ENCODE peak calls at places on chromosomes 11 and 22, in seven cellular contexts. N, M, I, S, O, F and H are unnamed samples.
A peak's percentile ranks its signal among the peaks of the same experiment; 100 is the strongest.

GRCh38 chr11:14331476-14332136 is 27.4 kb downstream of the RRAS2 start:
- DNase-seq in S (no peak), I (no peak), F (no peak), M (no peak), N (no peak), O (no peak), H (no peak)

GRCh38 chr11:46630237-46630636 is 12.9 kb downstream of the ATG13 start:
- DNase-seq in F (no peak), O (no peak), S (no peak), I (no peak), M (no peak), N (no peak), H (no peak)

GRCh38 chr11:86919557-86920210 is 35.5 kb downstream of the FZD4 start:
- DNase-seq in N (no peak), F (no peak), I (no peak), S (no peak), O (no peak), M (no peak), H (no peak)

GRCh38 chr11:36265793-36266628 is 23.2 kb downstream of the COMMD9 start:
- DNase-seq in O (peak; percentile 40), S (peak; percentile 36), M (peak; percentile 15), N (no peak), I (peak; percentile 56), F (peak; percentile 11), H (peak; percentile 31)

GRCh38 chr11:119688362-119688761 is 40.6 kb downstream of the NECTIN1 start:
- DNase-seq in O (no peak), S (no peak), F (no peak), I (no peak), N (no peak), M (no peak), H (no peak)

GRCh38 chr22:49931863-49932262 is 13.4 kb downstream of the CRELD2 start:
- DNase-seq in M (no peak), S (no peak), F (no peak), I (no peak), O (no peak), N (no peak), H (no peak)

GRCh38 chr11:127073621-127074020 is 73.1 kb upstream of the KIRREL3 start:
- DNase-seq in N (no peak), F (no peak), O (peak; percentile 3), M (no peak), I (no peak), S (no peak), H (no peak)

GRCh38 chr22:40499187-40499753 is 128.9 kb downstream of the SGSM3 start:
- DNase-seq in I (no peak), F (no peak), N (no peak), S (no peak), M (no peak), O (peak; percentile 44), H (no peak)

GRCh38 chr11:129724866-129725265 is 90.8 kb upstream of the TMEM45B start:
- DNase-seq in S (no peak), F (no peak), I (no peak), M (no peak), O (no peak), N (no peak), H (no peak)

GRCh38 chr11:102647430-102647829 is 22.3 kb upstream of the MMP20 start:
- DNase-seq in F (no peak), S (no peak), N (no peak), M (no peak), O (no peak), I (no peak), H (no peak)

GRCh38 chr11:444397-445144 is 2.8 kb upstream of the ANO9 start:
- DNase-seq in O (peak; percentile 6), M (no peak), F (no peak), S (no peak), I (no peak), N (no peak), H (no peak)

GRCh38 chr22:45131749-45132148 is 32.0 kb upstream of the NUP50 start:
- DNase-seq in O (no peak), N (peak; percentile 23), M (no peak), S (peak; percentile 38), F (no peak), I (no peak), H (no peak)

GRCh38 chr11:24240496-24240895 is 256.4 kb upstream of the LUZP2 start:
- DNase-seq in M (no peak), N (no peak), F (no peak), O (no peak), S (no peak), I (no peak), H (no peak)

GRCh38 chr22:30305519-30305905 is 16.2 kb upstream of the CASTOR1 start:
- DNase-seq in F (no peak), I (peak; percentile 83), N (peak; percentile 37), M (no peak), O (peak; percentile 72), S (peak; percentile 78), H (no peak)

GRCh38 chr11:118136826-118137225 is 15.8 kb downstream of the SCN4B start:
- DNase-seq in O (no peak), N (no peak), I (no peak), S (no peak), F (no peak), M (no peak), H (no peak)

GRCh38 chr11:42234381-42235035 is 775.1 kb upstream of the LRRC4C start:
- DNase-seq in N (no peak), F (no peak), M (no peak), S (no peak), I (no peak), O (no peak), H (no peak)

GRCh38 chr22:27578937-27579617 is 222.5 kb downstream of the MN1 start:
- DNase-seq in M (no peak), N (no peak), O (no peak), I (no peak), F (no peak), S (no peak), H (no peak)